ENCODE peak calls at places on chromosome 14, in four cellular contexts. A is GM12878, C is H1, D is HepG2. R is an unnamed sample.

GRCh38 chr14:55705651-55706340 is 125.8 kb downstream of the KTN1 start:
- DNase-seq in A (no peak), C (no peak), D (peak), R (no peak)

GRCh38 chr14:46063872-46064271 is 587.7 kb downstream of the RPL10L start:
- DNase-seq in A (no peak), C (no peak), D (no peak), R (no peak)

GRCh38 chr14:69138189-69138535 is 14.8 kb downstream of the DCAF5 start:
- DNase-seq in A (no peak), C (no peak), D (no peak), R (no peak)

GRCh38 chr14:59123526-59123925 is 64.9 kb upstream of the DAAM1 start:
- DNase-seq in A (no peak), C (no peak), D (no peak), R (no peak)

GRCh38 chr14:22487401-22487800 is 101.6 kb downstream of the DAD1 start:
- DNase-seq in A (no peak), C (no peak), D (no peak), R (no peak)

GRCh38 chr14:59619071-59619470 is 42.5 kb upstream of the CCDC175 start:
- DNase-seq in A (no peak), C (no peak), D (no peak), R (no peak)

GRCh38 chr14:57549765-57550420 is 56.2 kb upstream of the CCDC198 start:
- DNase-seq in A (no peak), C (no peak), D (no peak), R (no peak)

GRCh38 chr14:70380834-70381233 is 21.4 kb upstream of the COX16 start:
- DNase-seq in A (no peak), C (no peak), D (no peak), R (no peak)

GRCh38 chr14:89911018-89911919 is 43.3 kb downstream of the EFCAB11 start:
- DNase-seq in A (no peak), C (peak), D (peak), R (no peak)

GRCh38 chr14:66645716-66646115 is 137.8 kb downstream of the GPHN start:
- DNase-seq in A (no peak), C (no peak), D (peak), R (no peak)

GRCh38 chr14:75190023-75190422 is 13.6 kb upstream of the TMED10 start:
- DNase-seq in A (no peak), C (no peak), D (no peak), R (no peak)

GRCh38 chr14:37195327-37195726 is 2.4 kb upstream of the MIPOL1 start:
- DNase-seq in A (no peak), C (no peak), D (peak), R (no peak)

DNA sequence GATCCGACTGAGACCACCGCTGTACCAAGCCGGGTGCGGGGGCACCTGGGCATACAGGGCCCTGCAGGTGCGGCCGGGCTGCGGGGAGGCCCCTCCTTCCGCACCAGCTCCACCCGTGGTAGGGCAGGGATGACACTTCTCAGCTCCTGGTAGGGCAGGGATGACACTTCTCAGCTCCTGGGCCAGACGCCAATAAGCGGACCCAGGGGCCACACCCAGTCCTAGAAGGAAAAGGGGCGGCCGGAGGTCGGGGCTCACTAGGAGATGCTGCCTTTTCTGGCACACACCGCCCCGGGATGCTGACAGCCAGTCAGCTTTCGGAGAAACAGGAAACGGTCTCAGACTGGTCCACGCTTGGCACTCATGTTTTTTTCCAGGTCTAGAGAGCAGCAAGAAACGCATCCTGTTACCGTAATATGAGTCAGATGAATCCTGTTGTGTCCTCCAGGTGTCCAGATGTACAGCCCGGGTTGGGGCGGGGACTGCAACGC is 34.8 kb downstream of the NFKBIA start:
- DNase-seq in A (no peak), C (no peak), D (no peak), R (no peak)
- TF ChIP-seq CREB1 in A (no peak), C (no peak), D (no peak), R (no peak)

GRCh38 chr14:54398028-54398368 is 1.2 kb downstream of the CDKN3 start:
- DNase-seq in A (no peak), C (no peak), D (no peak), R (no peak)
- TF ChIP-seq ZNF274 in A (no peak), C (no peak), D (no peak), R (no peak)

GRCh38 chr14:101934751-101935150 is 29.6 kb upstream of the DYNC1H1 start:
- DNase-seq in A (no peak), C (no peak), D (no peak), R (no peak)
- TF ChIP-seq CREB1 in A (no peak), C (no peak), D (no peak), R (no peak)

GRCh38 chr14:100438678-100439592 is 115.8 kb downstream of the SLC25A47 start:
- DNase-seq in A (no peak), C (no peak), D (peak), R (no peak)
- TF ChIP-seq ZNF274 in A (no peak), C (no peak), D (no peak), R (no peak)

GRCh38 chr14:33767721-33768457 is 183.0 kb downstream of the EGLN3 start:
- DNase-seq in A (no peak), C (no peak), D (no peak), R (no peak)

GRCh38 chr14:33762462-33762861 is 188.4 kb downstream of the EGLN3 start:
- DNase-seq in A (no peak), C (no peak), D (no peak), R (no peak)

GRCh38 chr14:33768458-33768830 is 182.4 kb downstream of the EGLN3 start:
- DNase-seq in A (no peak), C (no peak), D (no peak), R (no peak)

GRCh38 chr14:33765251-33765650 is 185.6 kb downstream of the EGLN3 start:
- DNase-seq in A (no peak), C (no peak), D (no peak), R (no peak)
- TF ChIP-seq CREB1 in A (no peak), C (no peak), D (no peak), R (no peak)

DNA sequence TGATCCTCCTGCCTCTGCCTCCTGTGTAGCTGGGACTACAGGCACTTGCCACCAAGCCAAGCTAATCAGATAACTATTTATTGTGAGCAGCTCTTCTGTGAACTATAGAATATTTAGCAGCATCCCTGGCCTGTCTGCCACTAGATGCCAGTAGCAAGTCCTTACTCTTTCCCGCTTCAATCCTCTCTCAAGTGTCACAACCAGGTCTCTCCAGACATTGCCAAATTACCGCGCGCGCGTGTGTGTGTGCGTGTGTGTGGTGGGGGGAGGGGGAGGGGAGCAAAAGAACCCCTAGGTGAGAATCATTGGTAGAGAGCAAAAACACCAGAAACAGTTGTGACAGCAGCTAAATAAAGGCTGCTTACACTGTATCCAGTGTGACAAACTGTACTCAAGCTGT is 49.9 kb downstream of the PPP2R5E start:
- DNase-seq in A (no peak), C (no peak), D (no peak), R (no peak)
- TF ChIP-seq ZNF274 in A (no peak), C (no peak), D (no peak), R (no peak)

GRCh38 chr14:104284107-104284592 is 145.8 kb downstream of the KIF26A start:
- DNase-seq in A (no peak), C (no peak), D (no peak), R (no peak)
- TF ChIP-seq CREB1 in A (no peak), C (no peak), D (no peak), R (no peak)

GRCh38 chr14:99595034-99595433 is 9.0 kb downstream of the CCDC85C start:
- DNase-seq in A (peak), C (no peak), D (no peak), R (no peak)
- TF ChIP-seq ZNF274 in A (no peak), C (no peak), D (no peak), R (no peak)

DNA sequence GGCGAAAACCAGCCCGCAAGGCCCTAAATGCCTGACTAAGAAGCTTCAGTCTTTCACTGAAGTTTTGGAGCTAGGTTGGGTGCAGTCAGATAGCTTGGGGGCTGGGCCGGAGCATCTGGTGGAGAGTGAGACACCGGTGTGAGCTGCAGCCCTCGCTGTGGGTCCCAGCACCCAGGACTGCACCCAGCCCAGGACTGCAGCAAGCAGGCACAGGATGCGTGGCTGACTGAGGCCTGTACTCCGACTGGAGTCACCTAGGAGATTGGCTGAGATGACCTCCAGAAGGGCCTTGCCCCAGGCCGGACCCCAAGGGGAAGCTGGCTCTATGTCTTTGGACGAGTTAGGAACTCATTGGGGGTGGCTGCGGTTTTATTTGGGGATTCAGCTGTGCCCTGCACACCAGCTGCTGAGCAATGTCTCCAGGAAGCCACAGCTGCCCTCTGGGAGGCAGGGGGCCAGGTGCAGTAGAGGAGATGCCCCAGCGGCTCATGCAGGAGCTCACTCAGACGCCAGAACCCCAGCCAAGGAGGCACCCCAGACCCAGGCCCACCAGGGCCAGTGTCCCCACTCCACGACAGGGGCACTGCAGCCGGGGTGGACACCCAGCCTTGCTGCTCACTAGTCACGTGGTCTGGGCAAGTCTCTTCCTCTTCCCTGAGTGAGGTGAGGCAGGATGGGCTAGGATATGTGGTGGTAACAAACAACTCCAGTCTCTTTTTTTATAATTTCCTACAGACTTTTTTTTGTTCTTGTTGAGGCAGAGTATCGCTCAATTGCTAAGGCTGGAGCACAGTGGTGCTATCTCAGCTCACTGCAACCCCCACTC is 31.8 kb upstream of the RCOR1 start:
- DNase-seq in A (no peak), C (no peak), D (no peak), R (no peak)
- TF ChIP-seq CREB1 in A (no peak), C (no peak), D (no peak), R (no peak)

GRCh38 chr14:80713076-80713850 is 228.3 kb downstream of the CEP128 start:
- DNase-seq in A (no peak), C (no peak), D (no peak), R (no peak)

DNA sequence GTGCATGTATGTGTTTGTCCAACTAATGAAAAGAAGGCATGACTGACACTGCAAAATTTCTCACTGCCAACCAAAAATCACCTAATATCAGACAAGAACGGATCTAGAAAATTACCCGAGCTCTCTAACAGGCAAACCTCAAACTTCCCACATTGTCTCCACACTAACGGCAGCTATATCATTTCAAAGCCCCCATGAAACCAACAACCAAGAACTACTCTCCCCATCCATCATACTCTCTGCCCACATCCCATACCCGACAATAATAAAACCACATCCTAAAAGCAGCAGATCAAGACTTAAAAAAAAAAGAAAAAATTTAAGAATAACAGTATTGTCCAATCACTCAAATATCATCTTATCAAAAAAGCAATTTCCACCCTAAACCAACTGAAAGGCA is 227.0 kb downstream of the CEP128 start:
- DNase-seq in A (no peak), C (no peak), D (no peak), R (no peak)
- TF ChIP-seq ZNF274 in A (no peak), C (no peak), D (no peak), R (no peak)

R was measured in K562.